ENCODE peak calls at places on chromosomes 13 and 19, in seven cellular contexts. D is CD8-positive, alpha-beta T cell; A is HEK293T; V is progenitor cell of endocrine pancreas; H is BJ; Z is stimulated activated CD4-positive, alpha-beta T cell treated with anti-CD3 and anti-CD28 coated beads, Interleukin-2, amount 100 ng/mL, for 4 hours; J is activated naive CD4-positive, alpha-beta T cell treated with anti-CD3 and anti-CD28 coated beads, Interleukin-2, amount 50 U/mL, for 72 hours. B is an unnamed sample.

GRCh38 chr19:41872775-41873647 is 4.1 kb upstream of the CD79A start:
- DNase-seq in D (peak; percentile 83), A (peak; percentile 69), V (peak; percentile 74), H (no peak), Z (peak; percentile 54), J (no peak), B (peak; percentile 59)

GRCh38 chr19:19342086-19343015 is 21.7 kb downstream of the MAU2 start:
- DNase-seq in D (no peak), A (peak; percentile 86), V (peak; percentile 82), H (no peak), Z (no peak), J (no peak), B (peak; percentile 91)

GRCh38 chr19:2215281-2215751 is 20.8 kb downstream of the PLEKHJ1 start:
- DNase-seq in D (no peak), A (no peak), V (no peak), H (no peak), Z (no peak), J (no peak), B (no peak)

GRCh38 chr13:45299194-45299593 is 41.8 kb downstream of the TPT1 start:
- DNase-seq in D (no peak), A (no peak), V (no peak), H (no peak), Z (no peak), J (no peak), B (no peak)

GRCh38 chr19:10895363-10895762 is 24.0 kb downstream of the CARM1 start:
- DNase-seq in D (no peak), A (no peak), V (no peak), H (no peak), Z (no peak), J (no peak), B (no peak)

GRCh38 chr19:45815501-45816216 is 551 bp upstream of the RSPH6A start:
- DNase-seq in D (no peak), A (no peak), V (peak; percentile 53), H (no peak), Z (no peak), J (no peak), B (no peak)

GRCh38 chr13:103515410-103515809 is 449.2 kb upstream of the SLC10A2 start:
- DNase-seq in D (no peak), A (no peak), V (no peak), H (no peak), Z (no peak), J (no peak), B (no peak)

GRCh38 chr13:46630419-46631183 is 77.6 kb downstream of the LRCH1 start:
- DNase-seq in D (no peak), A (no peak), V (no peak), H (no peak), Z (no peak), J (no peak), B (no peak)

GRCh38 chr19:460877-461609 is at the start of gene SHC2:
- DNase-seq in D (no peak), A (peak; percentile 71), V (peak; percentile 53), H (no peak), Z (no peak), J (no peak), B (no peak)

GRCh38 chr19:6039541-6040225 is 61.7 kb upstream of the RANBP3 start:
- DNase-seq in D (peak; percentile 45), A (no peak), V (no peak), H (no peak), Z (no peak), J (peak; percentile 51), B (no peak)

GRCh38 chr13:76654263-76654662 is 231.9 kb downstream of the KCTD12 start:
- DNase-seq in D (no peak), A (no peak), V (no peak), H (no peak), Z (no peak), J (no peak), B (no peak)

GRCh38 chr19:30743702-30744101 is 371.5 kb downstream of the ZNF536 start:
- DNase-seq in D (no peak), A (no peak), V (no peak), H (no peak), Z (no peak), J (no peak), B (no peak)

GRCh38 chr19:52542984-52543664 is 15.7 kb downstream of the ZNF808 start:
- DNase-seq in D (peak; percentile 52), A (no peak), V (no peak), H (no peak), Z (no peak), J (peak; percentile 55), B (no peak)

GRCh38 chr13:84571264-84571663 is 689.0 kb upstream of the SLITRK1 start:
- DNase-seq in D (no peak), A (no peak), V (no peak), H (no peak), Z (no peak), J (no peak), B (no peak)

GRCh38 chr13:102830646-102831045 is 15.2 kb upstream of the ERCC5 start:
- DNase-seq in D (no peak), A (no peak), V (no peak), H (no peak), Z (no peak), J (no peak), B (peak; percentile 24)

GRCh38 chr19:27765912-27766725 is 1446.8 kb downstream of the UQCRFS1 start:
- DNase-seq in D (no peak), A (no peak), V (no peak), H (no peak), Z (no peak), J (no peak), B (no peak)

GRCh38 chr13:29572575-29572974 is 22.9 kb downstream of the SLC7A1 start:
- DNase-seq in D (peak; percentile 11), A (no peak), V (no peak), H (no peak), Z (no peak), J (no peak), B (no peak)

GRCh38 chr19:45451181-45451849 is 16.5 kb upstream of the FOSB start:
- DNase-seq in D (peak; percentile 65), A (no peak), V (no peak), H (no peak), Z (no peak), J (peak; percentile 68), B (peak; percentile 42)

GRCh38 chr13:45331981-45332830 is 8.8 kb downstream of the TPT1 start:
- DNase-seq in D (no peak), A (no peak), V (no peak), H (peak; percentile 91), Z (no peak), J (no peak), B (peak; percentile 76)

GRCh38 chr13:80871481-80871880 is 530.6 kb upstream of the SPRY2 start:
- DNase-seq in D (no peak), A (no peak), V (no peak), H (no peak), Z (no peak), J (no peak), B (no peak)

GRCh38 chr19:42135836-42136235 is 3.6 kb upstream of the POU2F2 start:
- DNase-seq in D (no peak), A (no peak), V (no peak), H (no peak), Z (no peak), J (no peak), B (no peak)

GRCh38 chr13:22486490-22486889 is 694.3 kb upstream of the SGCG start:
- DNase-seq in D (no peak), A (no peak), V (no peak), H (no peak), Z (no peak), J (no peak), B (no peak)

GRCh38 chr13:106865706-106866288 is 297.9 kb upstream of the ARGLU1 start:
- DNase-seq in D (no peak), A (no peak), V (no peak), H (no peak), Z (no peak), J (no peak), B (no peak)

GRCh38 chr13:19618925-19619324 is 14.5 kb upstream of the MPHOSPH8 start:
- DNase-seq in D (no peak), A (peak; percentile 33), V (no peak), H (no peak), Z (no peak), J (no peak), B (peak; percentile 74)

GRCh38 chr13:36728006-36728405 is 54.2 kb downstream of the SERTM1 start:
- DNase-seq in D (no peak), A (no peak), V (no peak), H (no peak), Z (no peak), J (no peak), B (no peak)

B was measured in AG20443.